ENCODE peak calls at places on chromosome 13, in five cellular contexts. One of them, this sample, is unnamed.

GRCh38 chr13:84137292-84137691 is 255.0 kb upstream of the SLITRK1 start:
- DNase-seq in Caco-2: no peak
- DNase-seq in mucosa of descending colon: no peak
- DNase-seq in naive thymus-derived CD4-positive, alpha-beta T cell: peak; percentile 54
- DNase-seq in HepG2: no peak
- DNase-seq in this sample: no peak

GRCh38 chr13:80109313-80109712 is 231.6 kb downstream of the SPRY2 start:
- DNase-seq in mucosa of descending colon: no peak
- DNase-seq in Caco-2: no peak
- DNase-seq in naive thymus-derived CD4-positive, alpha-beta T cell: no peak
- DNase-seq in HepG2: no peak
- DNase-seq in this sample: no peak

GRCh38 chr13:39881887-39882286 is 226.4 kb downstream of the COG6 start:
- DNase-seq in Caco-2: no peak
- DNase-seq in naive thymus-derived CD4-positive, alpha-beta T cell: no peak
- DNase-seq in HepG2: no peak
- DNase-seq in mucosa of descending colon: no peak
- DNase-seq in this sample: no peak

GRCh38 chr13:39129253-39129652 is 91.0 kb downstream of the NHLRC3 start:
- DNase-seq in HepG2: no peak
- DNase-seq in mucosa of descending colon: no peak
- DNase-seq in Caco-2: no peak
- DNase-seq in naive thymus-derived CD4-positive, alpha-beta T cell: no peak
- DNase-seq in this sample: no peak

GRCh38 chr13:48000559-48001126 is 430 bp downstream of the SUCLA2 start:
- DNase-seq in mucosa of descending colon: no peak
- DNase-seq in naive thymus-derived CD4-positive, alpha-beta T cell: no peak
- DNase-seq in HepG2: no peak
- DNase-seq in Caco-2: no peak
- DNase-seq in this sample: peak; percentile 39

GRCh38 chr13:91153372-91153771 is 194.1 kb upstream of the MIR17HG start:
- DNase-seq in Caco-2: no peak
- DNase-seq in naive thymus-derived CD4-positive, alpha-beta T cell: no peak
- DNase-seq in mucosa of descending colon: no peak
- DNase-seq in HepG2: no peak
- DNase-seq in this sample: no peak

GRCh38 chr13:76758257-76758656 is 127.9 kb downstream of the KCTD12 start:
- DNase-seq in HepG2: no peak
- DNase-seq in mucosa of descending colon: no peak
- DNase-seq in Caco-2: no peak
- DNase-seq in naive thymus-derived CD4-positive, alpha-beta T cell: no peak
- DNase-seq in this sample: no peak

GRCh38 chr13:51594432-51594831 is 10.2 kb downstream of the WDFY2 start:
- DNase-seq in mucosa of descending colon: no peak
- DNase-seq in Caco-2: no peak
- DNase-seq in HepG2: no peak
- DNase-seq in naive thymus-derived CD4-positive, alpha-beta T cell: no peak
- DNase-seq in this sample: no peak

GRCh38 chr13:25688524-25688923 is 316.8 kb downstream of the ATP8A2 start:
- DNase-seq in Caco-2: no peak
- DNase-seq in mucosa of descending colon: no peak
- DNase-seq in HepG2: no peak
- DNase-seq in naive thymus-derived CD4-positive, alpha-beta T cell: no peak
- DNase-seq in this sample: peak; percentile 18

GRCh38 chr13:79405831-79406596 is at the start of gene RBM26:
- DNase-seq in mucosa of descending colon: peak; percentile 94
- DNase-seq in HepG2: peak; percentile 91
- DNase-seq in naive thymus-derived CD4-positive, alpha-beta T cell: peak; percentile 93
- DNase-seq in Caco-2: peak; percentile 96
- DNase-seq in this sample: peak; percentile 96

GRCh38 chr13:87274209-87274819 is 396.9 kb upstream of the SLITRK5 start:
- DNase-seq in naive thymus-derived CD4-positive, alpha-beta T cell: no peak
- DNase-seq in mucosa of descending colon: no peak
- DNase-seq in Caco-2: peak; percentile 64
- DNase-seq in HepG2: peak; percentile 43
- DNase-seq in this sample: peak; percentile 50

GRCh38 chr13:97221491-97221890 is 642 bp upstream of the MBNL2 start:
- DNase-seq in Caco-2: no peak
- DNase-seq in naive thymus-derived CD4-positive, alpha-beta T cell: no peak
- DNase-seq in HepG2: no peak
- DNase-seq in mucosa of descending colon: no peak
- DNase-seq in this sample: no peak

GRCh38 chr13:29384466-29384865 is 211.0 kb downstream of the SLC7A1 start:
- DNase-seq in naive thymus-derived CD4-positive, alpha-beta T cell: no peak
- DNase-seq in mucosa of descending colon: no peak
- DNase-seq in Caco-2: no peak
- DNase-seq in HepG2: no peak
- DNase-seq in this sample: no peak

GRCh38 chr13:48162182-48162581 is 67.3 kb upstream of the MED4 start:
- DNase-seq in naive thymus-derived CD4-positive, alpha-beta T cell: no peak
- DNase-seq in mucosa of descending colon: no peak
- DNase-seq in Caco-2: no peak
- DNase-seq in HepG2: no peak
- DNase-seq in this sample: no peak

GRCh38 chr13:36086117-36086516 is 45.1 kb downstream of the DCLK1 start:
- DNase-seq in HepG2: no peak
- DNase-seq in mucosa of descending colon: no peak
- DNase-seq in naive thymus-derived CD4-positive, alpha-beta T cell: no peak
- DNase-seq in Caco-2: peak; percentile 12
- DNase-seq in this sample: no peak

GRCh38 chr13:96650301-96650886 is 343.9 kb downstream of the OXGR1 start:
- DNase-seq in Caco-2: no peak
- DNase-seq in naive thymus-derived CD4-positive, alpha-beta T cell: no peak
- DNase-seq in mucosa of descending colon: no peak
- DNase-seq in HepG2: no peak
- DNase-seq in this sample: no peak

GRCh38 chr13:40064723-40065122 is 409.3 kb downstream of the COG6 start:
- DNase-seq in mucosa of descending colon: no peak
- DNase-seq in HepG2: no peak
- DNase-seq in Caco-2: no peak
- DNase-seq in naive thymus-derived CD4-positive, alpha-beta T cell: no peak
- DNase-seq in this sample: no peak

GRCh38 chr13:66977156-66977555 is 253.0 kb downstream of the PCDH9 start:
- DNase-seq in mucosa of descending colon: no peak
- DNase-seq in naive thymus-derived CD4-positive, alpha-beta T cell: no peak
- DNase-seq in Caco-2: no peak
- DNase-seq in HepG2: no peak
- DNase-seq in this sample: no peak

GRCh38 chr13:61276401-61276800 is 139.2 kb downstream of the PCDH20 start:
- DNase-seq in mucosa of descending colon: no peak
- DNase-seq in Caco-2: no peak
- DNase-seq in naive thymus-derived CD4-positive, alpha-beta T cell: no peak
- DNase-seq in HepG2: no peak
- DNase-seq in this sample: no peak

GRCh38 chr13:59409211-59409610 is 754.5 kb downstream of the DIAPH3 start:
- DNase-seq in HepG2: no peak
- DNase-seq in naive thymus-derived CD4-positive, alpha-beta T cell: no peak
- DNase-seq in mucosa of descending colon: peak; percentile 25
- DNase-seq in Caco-2: no peak
- DNase-seq in this sample: peak; percentile 43

GRCh38 chr13:73872397-73872796 is 261.8 kb downstream of the KLF12 start:
- DNase-seq in mucosa of descending colon: no peak
- DNase-seq in naive thymus-derived CD4-positive, alpha-beta T cell: no peak
- DNase-seq in HepG2: no peak
- DNase-seq in Caco-2: no peak
- DNase-seq in this sample: no peak

GRCh38 chr13:34001357-34001756 is 183.4 kb downstream of the RFC3 start:
- DNase-seq in Caco-2: no peak
- DNase-seq in HepG2: no peak
- DNase-seq in naive thymus-derived CD4-positive, alpha-beta T cell: no peak
- DNase-seq in mucosa of descending colon: no peak
- DNase-seq in this sample: no peak

GRCh38 chr13:80498433-80498832 is 157.5 kb upstream of the SPRY2 start:
- DNase-seq in mucosa of descending colon: no peak
- DNase-seq in Caco-2: no peak
- DNase-seq in naive thymus-derived CD4-positive, alpha-beta T cell: no peak
- DNase-seq in HepG2: no peak
- DNase-seq in this sample: no peak

GRCh38 chr13:79485451-79485850 is 4.5 kb downstream of the NDFIP2 start:
- DNase-seq in naive thymus-derived CD4-positive, alpha-beta T cell: no peak
- DNase-seq in Caco-2: no peak
- DNase-seq in mucosa of descending colon: no peak
- DNase-seq in HepG2: no peak
- DNase-seq in this sample: no peak

GRCh38 chr13:41648314-41648935 is 191.1 kb downstream of the RGCC start:
- DNase-seq in mucosa of descending colon: no peak
- DNase-seq in naive thymus-derived CD4-positive, alpha-beta T cell: no peak
- DNase-seq in Caco-2: peak; percentile 75
- DNase-seq in HepG2: peak; percentile 98
- DNase-seq in this sample: peak; percentile 100

GRCh38 chr13:29681859-29682258 is 86.4 kb upstream of the SLC7A1 start:
- DNase-seq in naive thymus-derived CD4-positive, alpha-beta T cell: no peak
- DNase-seq in HepG2: no peak
- DNase-seq in Caco-2: no peak
- DNase-seq in mucosa of descending colon: no peak
- DNase-seq in this sample: no peak

GRCh38 chr13:45119469-45119989 is 781 bp upstream of the GTF2F2 start:
- DNase-seq in naive thymus-derived CD4-positive, alpha-beta T cell: peak; percentile 84
- DNase-seq in HepG2: no peak
- DNase-seq in Caco-2: peak; percentile 14
- DNase-seq in mucosa of descending colon: no peak
- DNase-seq in this sample: no peak

GRCh38 chr13:108961542-108962125 is 332.2 kb downstream of the MYO16 start:
- DNase-seq in HepG2: peak; percentile 43
- DNase-seq in Caco-2: peak; percentile 48
- DNase-seq in naive thymus-derived CD4-positive, alpha-beta T cell: peak; percentile 51
- DNase-seq in mucosa of descending colon: no peak
- DNase-seq in this sample: peak; percentile 8

GRCh38 chr13:44238011-44238421 is 135.6 kb upstream of the SERP2 start:
- DNase-seq in Caco-2: no peak
- DNase-seq in mucosa of descending colon: no peak
- DNase-seq in HepG2: no peak
- DNase-seq in naive thymus-derived CD4-positive, alpha-beta T cell: no peak
- DNase-seq in this sample: no peak

GRCh38 chr13:43905435-43906031 is 25.8 kb downstream of the LACC1 start:
- DNase-seq in HepG2: peak; percentile 55
- DNase-seq in naive thymus-derived CD4-positive, alpha-beta T cell: peak; percentile 48
- DNase-seq in Caco-2: peak; percentile 63
- DNase-seq in mucosa of descending colon: no peak
- DNase-seq in this sample: peak; percentile 56

GRCh38 chr13:39397866-39398265 is 205.1 kb downstream of the LHFPL6 start:
- DNase-seq in mucosa of descending colon: no peak
- DNase-seq in Caco-2: no peak
- DNase-seq in naive thymus-derived CD4-positive, alpha-beta T cell: no peak
- DNase-seq in HepG2: no peak
- DNase-seq in this sample: no peak

GRCh38 chr13:60265566-60265965 is 101.8 kb upstream of the DIAPH3 start:
- DNase-seq in naive thymus-derived CD4-positive, alpha-beta T cell: no peak
- DNase-seq in HepG2: no peak
- DNase-seq in Caco-2: no peak
- DNase-seq in mucosa of descending colon: no peak
- DNase-seq in this sample: no peak

GRCh38 chr13:24747248-24748151 is 16.5 kb upstream of the RNF17 start:
- DNase-seq in HepG2: no peak
- DNase-seq in Caco-2: no peak
- DNase-seq in mucosa of descending colon: no peak
- DNase-seq in naive thymus-derived CD4-positive, alpha-beta T cell: no peak
- DNase-seq in this sample: peak; percentile 32

GRCh38 chr13:90732049-90732448 is 615.4 kb upstream of the MIR17HG start:
- DNase-seq in HepG2: peak; percentile 3
- DNase-seq in mucosa of descending colon: no peak
- DNase-seq in Caco-2: peak; percentile 37
- DNase-seq in naive thymus-derived CD4-positive, alpha-beta T cell: no peak
- DNase-seq in this sample: no peak

DNA sequence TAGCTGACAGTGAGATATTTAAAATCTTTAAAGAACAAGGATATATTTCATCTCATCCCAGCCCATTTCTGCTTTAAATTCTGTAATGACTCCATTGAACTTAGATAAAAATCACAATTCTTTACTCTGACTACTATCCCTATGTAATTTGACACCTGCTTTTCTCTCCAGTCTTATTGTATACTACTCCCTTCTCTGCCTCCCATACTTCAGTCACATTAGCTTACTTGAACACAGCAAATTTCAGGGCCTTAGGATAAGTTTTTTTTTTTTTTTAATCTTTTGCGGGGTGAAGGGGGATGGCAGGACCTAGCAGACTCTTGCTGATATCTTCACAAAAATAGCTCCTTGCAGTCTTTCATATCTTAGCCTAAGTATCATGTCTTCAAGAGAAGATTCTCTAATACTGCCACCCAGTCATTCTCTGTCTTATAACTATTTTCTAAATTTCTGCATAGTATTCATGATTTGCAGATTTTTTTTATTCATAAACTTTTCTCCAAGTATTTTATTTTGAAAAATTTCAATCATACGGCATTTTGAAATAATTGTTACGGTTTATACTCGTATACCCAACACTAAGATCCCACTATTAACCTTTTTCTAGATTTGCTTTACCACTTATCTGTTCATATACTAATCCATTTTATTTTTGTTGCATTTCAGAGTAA is 151.4 kb downstream of the PCCA start:
- DNase-seq in HepG2: no peak
- DNase-seq in Caco-2: no peak
- DNase-seq in mucosa of descending colon: no peak
- DNase-seq in naive thymus-derived CD4-positive, alpha-beta T cell: no peak
- DNase-seq in this sample: peak; percentile 52
- H3K4me1 ChIP-seq in HepG2: peaks cover 37% of the 10 kb centered on the region
- H3K4me1 ChIP-seq in Caco-2: peaks cover 7% of the 10 kb centered on the region
- H3K4me1 ChIP-seq in mucosa of descending colon: peaks cover 5% of the 10 kb centered on the region
- H3K4me1 ChIP-seq in naive thymus-derived CD4-positive, alpha-beta T cell: no peaks in the 10 kb centered on the region
- H3K4me1 ChIP-seq in this sample: peaks cover 5% of the 10 kb centered on the region

GRCh38 chr13:31848621-31849020 is 109.3 kb downstream of the RXFP2 start:
- DNase-seq in mucosa of descending colon: no peak
- DNase-seq in HepG2: no peak
- DNase-seq in Caco-2: no peak
- DNase-seq in naive thymus-derived CD4-positive, alpha-beta T cell: no peak
- DNase-seq in this sample: no peak
- H3K4me3 ChIP-seq in mucosa of descending colon: no peak overlapping the region
- H3K4me3 ChIP-seq in HepG2: no peak overlapping the region
- H3K4me3 ChIP-seq in Caco-2: no peak overlapping the region
- H3K4me3 ChIP-seq in naive thymus-derived CD4-positive, alpha-beta T cell: no peak overlapping the region
- H3K4me3 ChIP-seq in this sample: no peak overlapping the region

GRCh38 chr13:111165611-111166010 is 50.5 kb downstream of the ARHGEF7 start:
- DNase-seq in Caco-2: no peak
- DNase-seq in naive thymus-derived CD4-positive, alpha-beta T cell: no peak
- DNase-seq in mucosa of descending colon: no peak
- DNase-seq in HepG2: no peak
- DNase-seq in this sample: no peak
- H3K36me3 ChIP-seq in Caco-2: no peaks in the 10 kb centered on the region
- H3K36me3 ChIP-seq in naive thymus-derived CD4-positive, alpha-beta T cell: peaks cover 32% of the 10 kb centered on the region
- H3K36me3 ChIP-seq in mucosa of descending colon: no peaks in the 10 kb centered on the region
- H3K36me3 ChIP-seq in HepG2: peaks cover 22% of the 10 kb centered on the region
- H3K36me3 ChIP-seq in this sample: peaks cover 11% of the 10 kb centered on the region

GRCh38 chr13:103029798-103030197 is 36.4 kb downstream of the SLC10A2 start:
- DNase-seq in Caco-2: no peak
- DNase-seq in mucosa of descending colon: no peak
- DNase-seq in HepG2: no peak
- DNase-seq in naive thymus-derived CD4-positive, alpha-beta T cell: no peak
- DNase-seq in this sample: no peak

GRCh38 chr13:103031332-103031873 is 34.8 kb downstream of the SLC10A2 start:
- DNase-seq in HepG2: no peak
- DNase-seq in mucosa of descending colon: no peak
- DNase-seq in Caco-2: peak; percentile 5
- DNase-seq in naive thymus-derived CD4-positive, alpha-beta T cell: no peak
- DNase-seq in this sample: no peak

GRCh38 chr13:103033999-103034398 is 32.2 kb downstream of the SLC10A2 start:
- DNase-seq in naive thymus-derived CD4-positive, alpha-beta T cell: no peak
- DNase-seq in mucosa of descending colon: no peak
- DNase-seq in HepG2: no peak
- DNase-seq in Caco-2: no peak
- DNase-seq in this sample: no peak

GRCh38 chr13:103036268-103036667 is 29.9 kb downstream of the SLC10A2 start:
- DNase-seq in Caco-2: no peak
- DNase-seq in mucosa of descending colon: no peak
- DNase-seq in HepG2: no peak
- DNase-seq in naive thymus-derived CD4-positive, alpha-beta T cell: no peak
- DNase-seq in this sample: no peak

GRCh38 chr13:103030776-103031175 is 35.4 kb downstream of the SLC10A2 start:
- DNase-seq in naive thymus-derived CD4-positive, alpha-beta T cell: no peak
- DNase-seq in mucosa of descending colon: no peak
- DNase-seq in Caco-2: no peak
- DNase-seq in HepG2: no peak
- DNase-seq in this sample: no peak
- H3K4me1 ChIP-seq in naive thymus-derived CD4-positive, alpha-beta T cell: no peaks in the 10 kb centered on the region
- H3K4me1 ChIP-seq in mucosa of descending colon: no peaks in the 10 kb centered on the region
- H3K4me1 ChIP-seq in Caco-2: peaks cover 27% of the 10 kb centered on the region
- H3K4me1 ChIP-seq in HepG2: no peaks in the 10 kb centered on the region
- H3K4me1 ChIP-seq in this sample: no peaks in the 10 kb centered on the region

This sample was measured in HAP-1.